ENCODE peak calls at places on chromosomes 1 and 21, in nine cellular contexts. P is WERI-Rb-1, H is mucosa of descending colon, U is left ventricle myocardium inferior, A is HFFc6, O is GM20000, T is adrenal gland, D is spleen, J is GM12865. S is an unnamed sample.

GRCh38 chr1:49298304-49298703 is 521.6 kb upstream of the BEND5 start:
- DNase-seq in P (no peak), H (no peak), U (no peak), A (no peak), O (no peak), T (peak), D (peak), J (no peak), S (no peak)

GRCh38 chr1:83694449-83694848 is 304.5 kb downstream of the TTLL7 start:
- DNase-seq in P (peak), H (no peak), U (no peak), A (no peak), O (no peak), T (no peak), D (no peak), J (no peak), S (no peak)

GRCh38 chr1:16334655-16335340 is 17.5 kb downstream of the FBXO42 start:
- DNase-seq in P (no peak), H (no peak), U (no peak), A (no peak), O (no peak), T (peak), D (no peak), J (no peak), S (no peak)

GRCh38 chr21:42056996-42057689 is 14.0 kb upstream of the UMODL1 start:
- DNase-seq in P (no peak), H (peak), U (no peak), A (no peak), O (no peak), T (no peak), D (peak), J (no peak), S (no peak)

GRCh38 chr1:112934562-112934952 is 21.4 kb downstream of the SLC16A1 start:
- DNase-seq in P (no peak), H (no peak), U (no peak), A (no peak), O (no peak), T (no peak), D (no peak), J (no peak), S (no peak)

GRCh38 chr1:100538935-100539835 is 1.2 kb downstream of the GPR88 start:
- DNase-seq in P (peak), H (peak), U (peak), A (no peak), O (peak), T (no peak), D (peak), J (no peak), S (peak)

GRCh38 chr1:1274931-1275431 is 1.3 kb upstream of the UBE2J2 start:
- DNase-seq in P (peak), H (no peak), U (no peak), A (no peak), O (no peak), T (no peak), D (peak), J (no peak), S (no peak)

GRCh38 chr21:45286671-45287437 is 841 bp downstream of the POFUT2 start:
- DNase-seq in P (peak), H (peak), U (peak), A (no peak), O (no peak), T (peak), D (peak), J (no peak), S (no peak)

GRCh38 chr1:226723640-226724532 is 15.2 kb downstream of the ITPKB start:
- DNase-seq in P (no peak), H (no peak), U (no peak), A (peak), O (no peak), T (no peak), D (no peak), J (no peak), S (peak)

GRCh38 chr1:164515221-164515620 is 43.8 kb upstream of the PBX1 start:
- DNase-seq in P (no peak), H (no peak), U (no peak), A (no peak), O (no peak), T (no peak), D (no peak), J (no peak), S (no peak)

DNA sequence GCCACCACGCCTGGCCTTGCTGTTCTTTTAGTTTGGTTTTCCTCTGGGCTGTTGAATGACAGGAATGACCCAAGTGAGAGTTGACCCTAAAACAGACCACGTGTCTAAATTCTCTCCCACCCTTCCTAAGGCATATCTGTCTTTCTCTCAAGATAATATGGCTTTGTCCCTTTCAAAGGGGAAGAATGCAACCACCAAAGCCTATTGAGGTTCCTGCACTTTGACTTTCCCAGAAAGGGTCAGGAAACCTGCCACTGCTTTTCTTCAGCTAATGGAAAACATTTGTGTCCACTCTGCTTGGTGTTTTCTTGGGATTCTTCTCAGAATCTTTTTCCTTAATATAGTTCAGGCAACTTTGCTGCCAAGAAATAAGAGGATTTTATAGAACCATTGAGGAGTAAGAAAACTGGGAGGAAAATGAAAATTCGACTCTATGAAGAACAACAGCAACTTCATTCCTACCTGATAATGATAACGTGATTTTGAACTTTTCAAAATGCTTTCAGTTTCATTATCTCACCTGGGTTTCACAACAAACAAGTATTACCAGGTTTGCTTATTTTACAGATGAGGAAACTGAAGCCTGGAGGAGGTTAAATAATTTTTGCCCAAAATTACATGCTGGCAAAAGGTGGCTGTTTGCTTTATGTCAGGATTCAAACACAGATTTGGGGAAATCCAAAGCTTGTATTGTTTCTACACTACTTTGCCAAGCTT is 6.9 kb downstream of the PLPP3 start:
- DNase-seq in P (no peak), H (no peak), U (no peak), A (no peak), O (no peak), T (no peak), D (no peak), J (no peak), S (no peak)
- TF ChIP-seq CTCF in P (no peak), H (no peak), U (no peak), A (no peak), O (no peak), T (no peak), D (no peak), J (no peak), S (no peak)

DNA sequence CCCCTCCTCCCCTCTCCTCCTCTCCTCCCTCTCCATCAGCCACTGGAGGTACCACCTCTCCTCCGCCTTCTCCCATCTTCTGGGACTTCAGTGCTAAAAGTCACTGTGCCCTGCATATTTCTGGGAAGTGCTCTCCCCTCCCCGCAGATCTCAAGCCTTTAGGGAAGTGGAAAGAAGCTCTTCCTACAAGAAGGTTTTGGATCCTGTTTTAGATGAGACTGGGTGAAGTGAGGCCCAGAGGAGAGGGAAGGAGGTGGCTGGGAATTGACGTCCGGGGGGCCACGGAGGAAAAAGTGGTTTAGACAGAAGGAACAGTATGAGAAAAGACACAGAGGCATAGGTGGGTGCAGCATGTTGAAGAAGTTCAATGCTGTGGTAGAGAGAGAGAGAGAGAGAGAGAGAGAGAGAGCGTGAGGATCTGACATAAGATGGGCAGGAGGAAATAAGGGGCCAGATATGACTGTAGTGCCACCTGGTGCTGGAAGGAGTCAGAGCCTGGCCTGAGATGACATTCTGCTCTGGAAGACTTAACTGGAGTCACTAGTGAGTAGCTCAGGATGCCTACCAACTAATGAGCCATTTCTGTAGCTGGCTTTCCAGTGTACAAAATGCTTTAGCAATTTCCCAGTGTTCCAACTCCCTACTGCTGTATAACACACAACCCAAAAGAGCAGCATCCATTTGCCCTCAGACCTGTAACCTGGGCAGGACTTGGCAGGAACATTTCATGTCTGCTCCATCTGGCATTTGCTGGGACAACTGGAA is 16.7 kb upstream of the ZSCAN20 start:
- DNase-seq in P (peak), H (no peak), U (no peak), A (peak), O (peak), T (peak), D (no peak), J (peak), S (peak)
- TF ChIP-seq CTCF in P (peak), H (no peak), U (peak), A (peak), O (peak), T (peak), D (peak), J (peak), S (peak)

DNA sequence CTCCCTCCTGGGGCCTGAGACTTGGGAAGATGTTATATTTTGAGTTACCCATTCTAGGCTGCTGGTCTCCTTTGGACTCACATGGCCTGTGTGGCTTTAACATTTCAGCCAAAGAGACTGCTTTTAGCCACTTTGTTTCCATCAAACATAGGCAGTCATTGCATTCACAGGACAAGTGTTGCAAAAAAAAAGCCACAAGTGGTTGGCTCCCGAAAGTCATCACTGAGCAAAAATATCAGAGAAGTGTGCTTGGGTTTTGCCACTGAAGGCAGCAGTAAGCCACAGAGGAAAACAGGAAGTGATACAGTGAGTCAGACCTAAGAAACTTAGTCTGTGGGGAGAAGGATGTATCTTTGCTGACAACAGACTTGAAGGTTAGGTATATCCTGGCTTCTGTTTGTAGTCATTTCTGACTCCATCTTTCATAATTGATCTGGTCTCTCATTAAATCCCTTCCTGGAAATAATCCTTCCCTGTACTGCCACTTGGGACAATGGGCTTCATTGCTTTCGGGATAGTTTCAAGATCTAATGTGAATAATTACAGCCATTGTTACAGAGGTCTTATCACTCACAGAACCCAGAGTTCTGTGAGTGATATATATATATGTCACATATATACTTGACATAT is 80.9 kb downstream of the COLGALT2 start:
- DNase-seq in P (no peak), H (no peak), U (no peak), A (peak), O (peak), T (no peak), D (no peak), J (peak), S (peak)
- TF ChIP-seq CTCF in P (no peak), H (no peak), U (no peak), A (peak), O (peak), T (no peak), D (no peak), J (peak), S (no peak)

GRCh38 chr21:26844258-26845065 is 747 bp downstream of the ADAMTS1 start:
- DNase-seq in P (no peak), H (peak), U (peak), A (peak), O (no peak), T (peak), D (peak), J (no peak), S (no peak)

GRCh38 chr21:26845066-26845749 is at the start of gene ADAMTS1:
- DNase-seq in P (no peak), H (peak), U (peak), A (peak), O (no peak), T (peak), D (peak), J (no peak), S (peak)

GRCh38 chr21:26843912-26844257 is 1.3 kb downstream of the ADAMTS1 start:
- DNase-seq in P (no peak), H (peak), U (no peak), A (peak), O (no peak), T (no peak), D (no peak), J (no peak), S (no peak)

GRCh38 chr21:26842300-26842699 is 2.9 kb downstream of the ADAMTS1 start:
- DNase-seq in P (no peak), H (no peak), U (no peak), A (peak), O (no peak), T (no peak), D (no peak), J (no peak), S (no peak)

DNA sequence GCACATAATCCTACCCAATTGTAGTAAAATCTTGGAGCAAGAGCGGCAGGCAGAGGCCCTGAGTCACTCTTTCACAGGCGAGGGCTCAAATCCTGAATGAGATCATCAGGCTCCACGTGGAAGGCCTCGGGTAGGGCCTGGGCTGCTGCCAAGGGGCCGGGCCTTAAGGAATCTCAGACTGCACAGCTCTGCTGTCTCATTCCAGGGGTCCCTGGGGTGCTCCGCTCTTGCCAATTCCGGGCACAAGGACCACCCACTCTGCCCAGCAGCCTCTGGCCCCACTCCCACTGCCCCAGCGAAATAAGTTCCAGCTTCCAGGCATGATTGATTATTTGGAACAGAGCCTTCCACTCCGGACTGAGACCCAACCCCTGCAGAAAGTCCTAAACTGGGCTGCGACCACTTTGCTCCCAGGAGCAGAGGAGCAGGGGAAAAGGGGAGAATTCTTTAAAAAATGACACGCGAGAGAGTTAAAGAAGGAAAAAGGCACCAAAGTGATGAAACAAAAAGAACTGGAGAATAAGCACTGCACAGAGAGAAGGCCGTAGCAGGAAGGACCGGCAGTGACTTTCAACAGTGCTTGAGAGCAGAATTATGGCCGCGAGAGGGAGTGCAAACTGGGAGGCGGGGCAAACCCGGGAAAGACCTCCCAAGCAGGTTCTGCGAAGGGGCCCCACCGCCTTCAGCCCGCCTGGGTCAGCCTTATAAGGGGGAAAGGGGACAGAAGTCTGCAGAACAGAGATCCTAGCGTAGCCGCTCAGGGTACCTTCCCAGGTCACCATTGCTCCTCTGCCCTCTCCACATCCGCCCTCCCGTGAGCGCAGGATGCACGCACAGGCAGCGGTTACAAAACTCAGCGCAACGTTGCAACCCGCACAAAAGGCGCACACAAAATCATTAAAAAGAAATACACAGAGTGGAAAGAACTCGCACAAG is 2.0 kb downstream of the ADAMTS1 start:
- DNase-seq in P (no peak), H (peak), U (peak), A (peak), O (no peak), T (peak), D (peak), J (no peak), S (peak)
- TF ChIP-seq CTCF in P (no peak), H (no peak), U (peak), A (peak), O (no peak), T (no peak), D (peak), J (no peak), S (no peak)

GRCh38 chr21:37079211-37079824 is 6.3 kb downstream of the TTC3 start:
- DNase-seq in P (no peak), H (no peak), U (no peak), A (no peak), O (no peak), T (no peak), D (no peak), J (peak), S (peak)
- TF ChIP-seq CTCF in P (no peak), H (no peak), U (peak), A (peak), O (no peak), T (no peak), D (peak), J (peak), S (peak)

DNA sequence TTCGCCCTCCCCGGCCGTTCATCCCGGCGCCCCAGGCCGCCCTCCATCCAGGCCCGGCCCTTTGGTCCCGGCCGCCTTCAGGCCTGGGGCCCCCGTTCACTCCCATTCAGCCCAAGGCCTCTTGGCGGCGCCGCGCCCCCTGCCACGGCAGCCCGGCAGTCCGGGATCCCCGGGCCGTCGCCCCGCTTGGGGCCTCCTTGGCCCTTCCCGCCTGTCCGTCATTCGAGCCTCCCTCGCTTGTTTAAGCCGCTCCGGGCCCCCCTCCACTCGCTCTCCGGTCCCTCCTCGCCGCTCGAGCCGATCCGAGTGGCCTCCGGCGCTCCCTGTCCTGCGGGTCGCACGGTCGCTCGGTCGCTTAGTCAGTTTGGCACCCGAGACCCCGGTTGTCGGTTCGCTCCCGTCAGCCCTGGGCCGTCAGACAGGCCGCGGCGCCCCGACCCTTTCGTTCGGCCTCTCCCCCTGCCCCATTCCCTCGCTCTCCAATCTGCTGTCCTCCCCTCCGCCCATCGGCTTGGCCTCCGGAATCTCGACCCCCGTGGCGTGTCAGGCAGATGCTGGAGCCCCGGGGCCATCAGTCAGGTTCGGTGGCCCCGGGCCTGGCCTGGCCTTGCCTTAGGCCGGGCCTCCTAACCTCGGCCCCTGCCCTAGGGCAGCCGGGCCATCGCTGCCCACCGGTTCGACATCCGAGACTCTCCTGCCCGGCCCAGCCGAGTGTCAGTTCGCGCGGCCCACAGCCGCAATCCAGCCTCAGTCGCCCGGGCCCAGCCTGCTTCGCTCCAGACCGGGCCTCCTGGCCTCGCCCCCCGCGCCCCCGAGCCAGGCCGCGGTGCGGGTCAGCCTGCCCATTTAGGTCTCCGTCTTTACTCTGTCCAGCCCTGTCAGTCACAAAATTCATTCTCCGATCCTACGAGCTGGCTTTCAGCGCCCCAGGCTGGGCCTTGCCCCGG is 1.1 kb downstream of the LRRC41 start:
- DNase-seq in P (peak), H (peak), U (peak), A (peak), O (peak), T (peak), D (peak), J (peak), S (peak)
- TF ChIP-seq CTCF in P (peak), H (no peak), U (no peak), A (peak), O (peak), T (no peak), D (peak), J (peak), S (no peak)

GRCh38 chr1:31939484-31940329 is 1.5 kb upstream of the PTP4A2 start:
- DNase-seq in P (peak), H (peak), U (no peak), A (peak), O (peak), T (peak), D (peak), J (peak), S (peak)
- TF ChIP-seq CTCF in P (peak), H (peak), U (peak), A (peak), O (peak), T (peak), D (peak), J (peak), S (peak)

DNA sequence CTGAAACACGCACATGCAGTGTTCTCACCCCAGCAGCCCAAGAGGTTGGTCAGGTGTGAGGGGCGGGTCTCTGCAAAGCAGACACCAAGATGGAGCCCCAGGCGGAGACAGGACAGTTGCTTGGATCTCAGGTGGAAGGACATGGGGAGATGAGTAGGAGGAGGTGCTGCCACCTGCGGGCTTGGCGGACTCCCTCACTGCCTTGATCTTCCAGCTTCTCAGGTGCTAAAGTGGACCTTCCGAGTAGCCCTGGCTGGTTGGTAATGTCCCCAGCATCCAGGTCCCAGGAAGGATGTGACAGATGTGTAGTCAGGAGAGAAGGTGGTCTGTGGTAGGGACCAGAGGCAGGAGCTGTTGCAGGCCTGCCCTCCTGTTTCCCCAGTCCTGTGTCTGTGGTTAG is 114.1 kb downstream of the AJAP1 start:
- DNase-seq in P (peak), H (no peak), U (no peak), A (no peak), O (no peak), T (no peak), D (peak), J (no peak), S (no peak)
- TF ChIP-seq CTCF in P (peak), H (no peak), U (no peak), A (no peak), O (no peak), T (no peak), D (no peak), J (no peak), S (no peak)

S was measured in activated CD8-positive, alpha-beta T cell treated with anti-CD3 and anti-CD28 coated beads for 36 hours.